ENCODE peak calls at places on chromosome 14, in four cellular contexts. A is IMR-90, H is H9, E is H1. X is an unnamed sample.

GRCh38 chr14:71078481-71078880 is 171.2 kb downstream of the PCNX1 start:
- DNase-seq in A (no peak), H (no peak), E (no peak), X (no peak)

GRCh38 chr14:53109028-53109687 is 44.0 kb downstream of the DDHD1 start:
- DNase-seq in A (no peak), H (no peak), E (no peak), X (no peak)

GRCh38 chr14:56874375-56874774 is 64.1 kb upstream of the OTX2 start:
- DNase-seq in A (no peak), E (peak; percentile 71), H (peak; percentile 68), X (peak; percentile 78)

GRCh38 chr14:69105326-69105725 is 47.6 kb downstream of the DCAF5 start:
- DNase-seq in E (no peak), H (no peak), A (peak; percentile 79), X (no peak)

GRCh38 chr14:23020143-23021128 is 10.5 kb upstream of the C14orf93 start:
- DNase-seq in A (no peak), E (no peak), H (no peak), X (peak; percentile 86)

GRCh38 chr14:68379510-68380303 is 413.2 kb downstream of the ZFP36L1 start:
- DNase-seq in A (no peak), E (no peak), H (no peak), X (no peak)

GRCh38 chr14:55848964-55849363 is 269.0 kb downstream of the KTN1 start:
- DNase-seq in H (no peak), E (no peak), A (no peak), X (no peak)

GRCh38 chr14:97943619-97944018 is 1146.4 kb downstream of the VRK1 start:
- DNase-seq in A (no peak), E (no peak), H (no peak), X (no peak)

GRCh38 chr14:102279282-102279681 is 25.7 kb downstream of the MOK start:
- DNase-seq in H (no peak), A (no peak), E (no peak), X (no peak)

GRCh38 chr14:68140111-68140741 is 320.6 kb downstream of the RAD51B start:
- DNase-seq in A (peak; percentile 99), H (no peak), E (no peak), X (peak; percentile 95)

GRCh38 chr14:84520711-84521338 is 1009.1 kb upstream of the FLRT2 start:
- DNase-seq in A (peak; percentile 5), H (no peak), E (no peak), X (no peak)

GRCh38 chr14:102829106-102829505 is 51.9 kb downstream of the TRAF3 start:
- DNase-seq in A (peak; percentile 92), H (no peak), E (no peak), X (no peak)

DNA sequence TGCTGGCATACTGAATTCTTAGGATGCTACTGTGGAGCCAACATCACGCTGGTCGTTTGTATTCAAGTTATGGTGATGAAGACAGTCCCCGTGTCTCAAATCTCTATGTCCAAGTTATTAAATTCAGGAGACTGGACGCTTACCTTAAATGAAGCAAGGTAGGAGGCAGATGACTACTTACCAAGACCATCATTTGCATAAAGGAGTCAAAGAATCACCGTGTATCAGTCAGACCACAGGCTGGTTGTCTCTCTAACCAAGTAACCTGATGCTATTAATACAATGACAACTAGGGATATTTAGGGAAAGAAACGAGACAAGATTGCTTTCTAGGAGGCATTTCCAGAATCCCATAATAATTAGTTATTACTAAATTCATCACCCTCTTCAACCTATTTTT is 78.1 kb upstream of the FRMD6 start:
- DNase-seq in E (no peak), H (no peak), A (no peak), X (no peak)
- H4K5ac ChIP-seq in E (no peak overlapping the region), H (no peak overlapping the region), A (no peak overlapping the region), X (no peak overlapping the region)

DNA sequence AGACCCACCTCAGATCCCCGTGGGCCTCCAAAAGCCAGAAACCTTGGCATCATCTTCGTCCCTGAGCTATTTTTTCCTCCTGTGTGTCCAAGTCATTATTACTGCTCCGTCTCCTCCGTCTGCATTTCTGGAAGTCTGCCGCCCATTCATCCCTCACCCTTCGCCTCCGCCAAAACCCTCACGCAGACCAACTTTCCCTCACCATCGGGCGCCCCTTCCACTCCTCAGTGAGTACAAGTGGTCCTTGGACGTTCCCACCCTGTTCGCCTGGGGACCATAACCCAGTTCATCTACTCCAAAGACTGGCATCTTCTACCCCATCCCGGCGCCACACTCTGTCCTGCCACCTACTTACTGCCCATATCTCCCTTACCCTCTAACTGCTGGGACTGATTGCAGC is 3.7 kb upstream of the LTBP2 start:
- DNase-seq in H (no peak), E (no peak), A (no peak), X (no peak)
- H4K5ac ChIP-seq in H (no peak overlapping the region), E (no peak overlapping the region), A (peak overlapping the region; percentile 3), X (no peak overlapping the region)

GRCh38 chr14:91244501-91244901 is at the start of gene GPR68:
- DNase-seq in E (peak; percentile 56), H (peak; percentile 67), A (peak; percentile 73), X (no peak)
- H4K5ac ChIP-seq in E (no peak within 1 kb of the TSS), H (no peak within 1 kb of the TSS), A (peak within 1 kb of the TSS; percentile 28), X (no peak within 1 kb of the TSS)

DNA sequence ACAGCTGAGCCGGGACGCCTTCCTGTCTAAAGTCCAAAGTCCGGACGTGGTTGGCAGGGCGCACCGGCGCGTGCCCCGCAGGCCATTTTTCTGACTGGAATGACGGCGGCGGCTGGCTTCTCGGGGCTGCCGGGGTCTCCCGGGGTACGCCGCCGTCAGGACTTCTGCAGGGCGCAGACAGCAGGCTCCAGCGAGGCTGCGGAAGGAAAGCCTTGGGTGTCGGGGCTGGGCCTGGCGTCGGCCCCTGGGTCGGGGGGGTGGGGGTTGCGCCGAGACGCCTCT is 32.8 kb downstream of the MIA2 start:
- DNase-seq in A (peak; percentile 34), E (peak; percentile 76), H (no peak), X (peak; percentile 62)
- H4K5ac ChIP-seq in A (peak overlapping the region; percentile 88), E (no peak overlapping the region), H (no peak overlapping the region), X (no peak overlapping the region)

X was measured in mesendoderm.